ENCODE peak calls at places on chromosomes 4 and X, in four cellular contexts. B is A549, T is dorsolateral prefrontal cortex, G is fibroblast of the conjunctiva. F is an unnamed sample.

GRCh38 chrX:54447461-54447860 is 7.3 kb downstream of the TSR2 start:
- DNase-seq in B (peak), T (no peak), G (no peak), F (no peak)

GRCh38 chr4:89674876-89675459 is 162.0 kb downstream of the SNCA start:
- DNase-seq in B (no peak), T (no peak), G (no peak), F (no peak)

GRCh38 chr4:101081695-101082369 is 265.5 kb downstream of the PPP3CA start:
- DNase-seq in B (no peak), T (no peak), G (no peak), F (no peak)

GRCh38 chr4:11503166-11503565 is 74.5 kb upstream of the HS3ST1 start:
- DNase-seq in B (no peak), T (no peak), G (no peak), F (no peak)

GRCh38 chr4:186514271-186514950 is 41.0 kb downstream of the MTNR1A start:
- DNase-seq in B (peak), T (no peak), G (no peak), F (no peak)

GRCh38 chrX:136039968-136040367 is 54.7 kb downstream of the SLC9A6 start:
- DNase-seq in B (no peak), T (no peak), G (no peak), F (no peak)

GRCh38 chrX:43953218-43953617 is 20.0 kb downstream of the NDP start:
- DNase-seq in B (no peak), T (no peak), G (no peak), F (no peak)

GRCh38 chr4:140893939-140894338 is 137.8 kb upstream of the TBC1D9 start:
- DNase-seq in B (no peak), T (no peak), G (peak), F (no peak)

GRCh38 chr4:25896782-25897539 is 17.1 kb upstream of the SMIM20 start:
- DNase-seq in B (no peak), T (no peak), G (no peak), F (no peak)

GRCh38 chr4:110626532-110627153 is 3.8 kb upstream of the PITX2 start:
- DNase-seq in B (no peak), T (no peak), G (no peak), F (no peak)

GRCh38 chr4:43682551-43682950 is 766.1 kb downstream of the KCTD8 start:
- DNase-seq in B (no peak), T (no peak), G (no peak), F (no peak)

GRCh38 chr4:185839204-185839712 is 27.3 kb upstream of the SORBS2 start:
- DNase-seq in B (peak), T (no peak), G (peak), F (no peak)

GRCh38 chrX:17405225-17405969 is 30.4 kb downstream of the NHS start:
- DNase-seq in B (peak), T (no peak), G (no peak), F (no peak)

GRCh38 chr4:1843852-1844251 is 12.1 kb downstream of the LETM1 start:
- DNase-seq in B (no peak), T (peak), G (no peak), F (no peak)

GRCh38 chrX:10725071-10725470 is 104.7 kb upstream of the MID1 start:
- DNase-seq in B (peak), T (no peak), G (no peak), F (no peak)

GRCh38 chr4:159607824-159608223 is 504.9 kb downstream of the RAPGEF2 start:
- DNase-seq in B (no peak), T (no peak), G (no peak), F (no peak)

GRCh38 chr4:23789765-23790164 is 100.1 kb downstream of the PPARGC1A start:
- DNase-seq in B (no peak), T (no peak), G (peak), F (no peak)

GRCh38 chrX:1521459-1521956 is 15.5 kb downstream of the P2RY8 start:
- DNase-seq in B (peak), T (no peak), G (no peak), F (no peak)

GRCh38 chr4:115171220-115171619 is 57.8 kb upstream of the NDST4 start:
- DNase-seq in B (no peak), T (no peak), G (no peak), F (no peak)

F was measured in nucleus accumbens.